ENCODE peak calls at places on chromosomes 3 and 15, in five cellular contexts. X is NCI-H2081; Q is activated T-helper 1 cell treated with anti-CD3 and anti-CD28 coated beads, Interleukin-2, amount 50 U/mL, for 16 hours; B is CD4-positive, CD25-positive, alpha-beta regulatory T cell; S is anterior cingulate cortex. H is an unnamed sample.

GRCh38 chr3:99783009-99783573 is 34.6 kb upstream of the CMSS1 start:
- DNase-seq in X (no peak), Q (no peak), B (no peak), S (no peak), H (no peak)

GRCh38 chr3:134017490-134017889 is 12.2 kb downstream of the SLCO2A1 start:
- DNase-seq in X (no peak), Q (no peak), B (no peak), S (no peak), H (no peak)

GRCh38 chr3:194998948-194999347 is 272.0 kb downstream of the XXYLT1 start:
- DNase-seq in X (no peak), Q (no peak), B (no peak), S (no peak), H (no peak)

GRCh38 chr3:107861904-107862303 is 228.9 kb downstream of the CD47 start:
- DNase-seq in X (no peak), Q (no peak), B (peak), S (no peak), H (no peak)

GRCh38 chr3:133489466-133490085 is 83.9 kb upstream of the CDV3 start:
- DNase-seq in X (no peak), Q (no peak), B (no peak), S (no peak), H (no peak)

GRCh38 chr3:86865506-86865905 is 125.4 kb downstream of the VGLL3 start:
- DNase-seq in X (no peak), Q (no peak), B (no peak), S (no peak), H (no peak)

GRCh38 chr3:141959531-141959920 is 83.1 kb downstream of the ATP1B3 start:
- DNase-seq in X (no peak), Q (no peak), B (no peak), S (no peak), H (no peak)

GRCh38 chr3:170233532-170233931 is 11.3 kb downstream of the PRKCI start:
- DNase-seq in X (no peak), Q (no peak), B (no peak), S (no peak), H (no peak)

GRCh38 chr3:175410251-175410650 is 551.1 kb downstream of the NAALADL2 start:
- DNase-seq in X (no peak), Q (no peak), B (no peak), S (no peak), H (no peak)

GRCh38 chr15:90407871-90408317 is 19.9 kb downstream of the IQGAP1 start:
- DNase-seq in X (no peak), Q (no peak), B (peak), S (no peak), H (no peak)

GRCh38 chr3:116198087-116198486 is 247.2 kb downstream of the LSAMP start:
- DNase-seq in X (no peak), Q (no peak), B (no peak), S (no peak), H (no peak)

GRCh38 chr15:32682569-32682968 is 35.2 kb upstream of the GREM1 start:
- DNase-seq in X (no peak), Q (no peak), B (no peak), S (no peak), H (no peak)

GRCh38 chr3:123755085-123755484 is 129.0 kb downstream of the MYLK start:
- DNase-seq in X (no peak), Q (no peak), B (no peak), S (no peak), H (no peak)

GRCh38 chr3:142651711-142652110 is 55.5 kb downstream of the PLS1 start:
- DNase-seq in X (no peak), Q (no peak), B (no peak), S (no peak), H (no peak)

GRCh38 chr3:136994772-136995516 is 37.2 kb downstream of the IL20RB start:
- DNase-seq in X (peak), Q (no peak), B (peak), S (peak), H (no peak)

GRCh38 chr15:70196314-70197291 is 98.9 kb upstream of the TLE3 start:
- DNase-seq in X (peak), Q (no peak), B (peak), S (no peak), H (peak)

GRCh38 chr3:29697989-29698388 is 417.1 kb downstream of the RBMS3 start:
- DNase-seq in X (no peak), Q (no peak), B (no peak), S (no peak), H (no peak)